ENCODE peak calls at places on chromosome 1, in nine cellular contexts. P is lower leg skin, W is kidney epithelial cell, Z is right atrium auricular region, L is MM.1S, S is fibroblast of lung, H is heart left ventricle, X is AG04449, J is neural progenitor cell. D is an unnamed sample.

GRCh38 chr1:1098656-1099425 is 17.0 kb downstream of the C1orf159 start:
- DNase-seq in P (no peak), W (no peak), Z (no peak), L (no peak), S (no peak), H (no peak), X (no peak), J (no peak), D (no peak)

GRCh38 chr1:27592191-27592590 is 11.8 kb downstream of the AHDC1 start:
- DNase-seq in P (no peak), W (no peak), Z (no peak), L (no peak), S (no peak), H (no peak), X (no peak), J (no peak), D (no peak)

GRCh38 chr1:76336951-76337371 is 262.4 kb downstream of the ST6GALNAC3 start:
- DNase-seq in P (peak), W (no peak), Z (no peak), L (no peak), S (peak), H (peak), X (peak), J (peak), D (peak)

GRCh38 chr1:235954306-235955283 is 87.9 kb upstream of the LYST start:
- DNase-seq in P (no peak), W (no peak), Z (no peak), L (peak), S (no peak), H (no peak), X (no peak), J (no peak), D (no peak)

GRCh38 chr1:176989023-176989422 is 175.5 kb downstream of the ASTN1 start:
- DNase-seq in P (no peak), W (no peak), Z (no peak), L (no peak), S (no peak), H (no peak), X (no peak), J (no peak), D (peak)

GRCh38 chr1:59523745-59524450 is 227.0 kb downstream of the FGGY start:
- DNase-seq in P (no peak), W (no peak), Z (no peak), L (no peak), S (no peak), H (no peak), X (no peak), J (no peak), D (no peak)

GRCh38 chr1:98661544-98662353 is at the start of gene SNX7:
- DNase-seq in P (peak), W (no peak), Z (peak), L (peak), S (peak), H (peak), X (no peak), J (peak), D (peak)

GRCh38 chr1:25458550-25459298 is 28.0 kb downstream of the MACO1 start:
- DNase-seq in P (no peak), W (no peak), Z (no peak), L (no peak), S (no peak), H (no peak), X (peak), J (no peak), D (no peak)

GRCh38 chr1:67479146-67479891 is 49.1 kb upstream of the SERBP1 start:
- DNase-seq in P (no peak), W (peak), Z (no peak), L (no peak), S (peak), H (peak), X (no peak), J (no peak), D (peak)

GRCh38 chr1:241716915-241717651 is 65.0 kb downstream of the WDR64 start:
- DNase-seq in P (no peak), W (no peak), Z (no peak), L (no peak), S (no peak), H (no peak), X (no peak), J (no peak), D (peak)

GRCh38 chr1:180918519-180918918 is 5.8 kb downstream of the KIAA1614 start:
- DNase-seq in P (no peak), W (no peak), Z (no peak), L (peak), S (no peak), H (no peak), X (no peak), J (no peak), D (no peak)

GRCh38 chr1:213154056-213154677 is 103.1 kb downstream of the RPS6KC1 start:
- DNase-seq in P (no peak), W (no peak), Z (no peak), L (no peak), S (no peak), H (no peak), X (no peak), J (no peak), D (no peak)

GRCh38 chr1:108082741-108083562 is 117.2 kb downstream of the SLC25A24 start:
- DNase-seq in P (no peak), W (no peak), Z (no peak), L (no peak), S (no peak), H (no peak), X (no peak), J (peak), D (no peak)

GRCh38 chr1:225919906-225920305 is 4.1 kb downstream of the PYCR2 start:
- DNase-seq in P (peak), W (peak), Z (peak), L (no peak), S (peak), H (peak), X (peak), J (no peak), D (peak)

GRCh38 chr1:219576931-219577330 is 36.0 kb downstream of the ZC3H11B start:
- DNase-seq in P (no peak), W (no peak), Z (no peak), L (no peak), S (no peak), H (no peak), X (no peak), J (no peak), D (no peak)

GRCh38 chr1:231776006-231776707 is 149.6 kb downstream of the DISC1 start:
- DNase-seq in P (no peak), W (peak), Z (no peak), L (no peak), S (peak), H (no peak), X (peak), J (no peak), D (peak)

GRCh38 chr1:12692967-12693782 is 22.7 kb upstream of the AADACL3 start:
- DNase-seq in P (no peak), W (no peak), Z (no peak), L (no peak), S (peak), H (no peak), X (no peak), J (no peak), D (peak)

GRCh38 chr1:23417570-23417969 is 7.0 kb downstream of the TCEA3 start:
- DNase-seq in P (no peak), W (no peak), Z (no peak), L (no peak), S (no peak), H (peak), X (no peak), J (no peak), D (no peak)

GRCh38 chr1:189269011-189269410 is 1208.7 kb downstream of the BRINP3 start:
- DNase-seq in P (no peak), W (no peak), Z (no peak), L (no peak), S (peak), H (no peak), X (no peak), J (peak), D (peak)

GRCh38 chr1:1160281-1160930 is 13.3 kb upstream of the TTLL10 start:
- DNase-seq in P (no peak), W (no peak), Z (no peak), L (no peak), S (no peak), H (no peak), X (no peak), J (no peak), D (no peak)

GRCh38 chr1:244755673-244756072 is 79.8 kb upstream of the COX20 start:
- DNase-seq in P (no peak), W (no peak), Z (no peak), L (no peak), S (no peak), H (no peak), X (no peak), J (no peak), D (no peak)

GRCh38 chr1:214438059-214438458 is 113.3 kb downstream of the PTPN14 start:
- DNase-seq in P (no peak), W (no peak), Z (no peak), L (no peak), S (no peak), H (no peak), X (no peak), J (no peak), D (no peak)

GRCh38 chr1:30879126-30879786 is 29.3 kb downstream of the SDC3 start:
- DNase-seq in P (no peak), W (no peak), Z (no peak), L (no peak), S (no peak), H (no peak), X (no peak), J (no peak), D (no peak)

GRCh38 chr1:185353124-185353523 is 36.1 kb upstream of the IVNS1ABP start:
- DNase-seq in P (no peak), W (no peak), Z (no peak), L (no peak), S (no peak), H (no peak), X (no peak), J (no peak), D (no peak)

GRCh38 chr1:147204080-147204479 is 21.1 kb downstream of the FMO5 start:
- DNase-seq in P (no peak), W (no peak), Z (no peak), L (no peak), S (no peak), H (no peak), X (no peak), J (no peak), D (no peak)

GRCh38 chr1:59885160-59885832 is 41.3 kb downstream of the CYP2J2 start:
- DNase-seq in P (no peak), W (no peak), Z (no peak), L (peak), S (no peak), H (no peak), X (no peak), J (no peak), D (no peak)

GRCh38 chr1:86703696-86704455 is 500 bp upstream of the SH3GLB1 start:
- DNase-seq in P (peak), W (no peak), Z (no peak), L (no peak), S (no peak), H (no peak), X (no peak), J (peak), D (no peak)

GRCh38 chr1:24507423-24507804 is 4.8 kb downstream of the RCAN3 start:
- DNase-seq in P (no peak), W (no peak), Z (no peak), L (no peak), S (no peak), H (no peak), X (no peak), J (no peak), D (no peak)

GRCh38 chr1:110210604-110211502 is 739 bp downstream of the KCNC4 start:
- DNase-seq in P (peak), W (no peak), Z (peak), L (peak), S (peak), H (peak), X (no peak), J (peak), D (peak)

GRCh38 chr1:22612657-22613056 is 23.8 kb upstream of the C1QA start:
- DNase-seq in P (no peak), W (no peak), Z (no peak), L (no peak), S (no peak), H (no peak), X (no peak), J (no peak), D (no peak)

GRCh38 chr1:152398812-152399698 is 15.0 kb downstream of the CRNN start:
- DNase-seq in P (no peak), W (no peak), Z (no peak), L (peak), S (no peak), H (no peak), X (no peak), J (no peak), D (peak)

GRCh38 chr1:201022178-201022823 is 1.2 kb downstream of the KIF21B start:
- DNase-seq in P (no peak), W (no peak), Z (no peak), L (no peak), S (no peak), H (no peak), X (no peak), J (no peak), D (no peak)
- H3K4me3 ChIP-seq in P (no peak), W (peak), Z (peak), L (peak), S (no peak), H (peak), X (peak), J (peak), D (no peak)

GRCh38 chr1:8359617-8360481 is 41.9 kb downstream of the SLC45A1 start:
- DNase-seq in P (no peak), W (no peak), Z (no peak), L (no peak), S (no peak), H (no peak), X (no peak), J (no peak), D (no peak)

GRCh38 chr1:8357329-8358101 is 39.6 kb downstream of the SLC45A1 start:
- DNase-seq in P (no peak), W (no peak), Z (no peak), L (no peak), S (no peak), H (peak), X (no peak), J (no peak), D (no peak)

GRCh38 chr1:8360493-8361197 is 42.7 kb downstream of the SLC45A1 start:
- DNase-seq in P (no peak), W (no peak), Z (no peak), L (no peak), S (no peak), H (no peak), X (no peak), J (no peak), D (no peak)

GRCh38 chr1:8358241-8358896 is 40.5 kb downstream of the SLC45A1 start:
- DNase-seq in P (no peak), W (no peak), Z (no peak), L (no peak), S (no peak), H (no peak), X (no peak), J (no peak), D (no peak)

GRCh38 chr1:8358897-8359616 is 41.1 kb downstream of the SLC45A1 start:
- DNase-seq in P (no peak), W (no peak), Z (no peak), L (no peak), S (no peak), H (peak), X (no peak), J (no peak), D (no peak)
- TF ChIP-seq CTCF in P (no peak), W (no peak), Z (no peak), L (no peak), S (no peak), H (no peak), X (no peak), J (no peak), D (no peak)

GRCh38 chr1:156062189-156062588 is 1.2 kb downstream of the RAB25 start:
- DNase-seq in P (no peak), W (no peak), Z (no peak), L (no peak), S (no peak), H (no peak), X (no peak), J (no peak), D (no peak)

GRCh38 chr1:156064615-156065014 is 3.7 kb downstream of the RAB25 start:
- DNase-seq in P (no peak), W (no peak), Z (no peak), L (no peak), S (no peak), H (no peak), X (no peak), J (no peak), D (no peak)

GRCh38 chr1:156065212-156065611 is 4.3 kb downstream of the RAB25 start:
- DNase-seq in P (no peak), W (no peak), Z (no peak), L (no peak), S (no peak), H (no peak), X (no peak), J (no peak), D (no peak)

GRCh38 chr1:156063997-156064285 is 3.0 kb downstream of the RAB25 start:
- DNase-seq in P (no peak), W (no peak), Z (no peak), L (no peak), S (peak), H (no peak), X (no peak), J (peak), D (no peak)

GRCh38 chr1:156060937-156061636 is at the start of gene RAB25:
- DNase-seq in P (peak), W (no peak), Z (no peak), L (no peak), S (no peak), H (no peak), X (no peak), J (peak), D (no peak)
- H3K4me3 ChIP-seq in P (peak), W (peak), Z (no peak), L (no peak), S (no peak), H (no peak), X (no peak), J (peak), D (no peak)

GRCh38 chr1:31980835-31981782 is 32.6 kb upstream of the KHDRBS1 start:
- DNase-seq in P (no peak), W (no peak), Z (no peak), L (peak), S (no peak), H (no peak), X (no peak), J (no peak), D (no peak)

GRCh38 chr1:31976401-31976800 is 37.3 kb upstream of the KHDRBS1 start:
- DNase-seq in P (no peak), W (no peak), Z (no peak), L (no peak), S (no peak), H (no peak), X (no peak), J (no peak), D (peak)

GRCh38 chr1:31978853-31979400 is 34.7 kb upstream of the KHDRBS1 start:
- DNase-seq in P (no peak), W (no peak), Z (no peak), L (no peak), S (no peak), H (no peak), X (no peak), J (peak), D (no peak)

GRCh38 chr1:31981976-31982375 is 31.7 kb upstream of the KHDRBS1 start:
- DNase-seq in P (no peak), W (no peak), Z (no peak), L (peak), S (no peak), H (no peak), X (no peak), J (no peak), D (no peak)

DNA sequence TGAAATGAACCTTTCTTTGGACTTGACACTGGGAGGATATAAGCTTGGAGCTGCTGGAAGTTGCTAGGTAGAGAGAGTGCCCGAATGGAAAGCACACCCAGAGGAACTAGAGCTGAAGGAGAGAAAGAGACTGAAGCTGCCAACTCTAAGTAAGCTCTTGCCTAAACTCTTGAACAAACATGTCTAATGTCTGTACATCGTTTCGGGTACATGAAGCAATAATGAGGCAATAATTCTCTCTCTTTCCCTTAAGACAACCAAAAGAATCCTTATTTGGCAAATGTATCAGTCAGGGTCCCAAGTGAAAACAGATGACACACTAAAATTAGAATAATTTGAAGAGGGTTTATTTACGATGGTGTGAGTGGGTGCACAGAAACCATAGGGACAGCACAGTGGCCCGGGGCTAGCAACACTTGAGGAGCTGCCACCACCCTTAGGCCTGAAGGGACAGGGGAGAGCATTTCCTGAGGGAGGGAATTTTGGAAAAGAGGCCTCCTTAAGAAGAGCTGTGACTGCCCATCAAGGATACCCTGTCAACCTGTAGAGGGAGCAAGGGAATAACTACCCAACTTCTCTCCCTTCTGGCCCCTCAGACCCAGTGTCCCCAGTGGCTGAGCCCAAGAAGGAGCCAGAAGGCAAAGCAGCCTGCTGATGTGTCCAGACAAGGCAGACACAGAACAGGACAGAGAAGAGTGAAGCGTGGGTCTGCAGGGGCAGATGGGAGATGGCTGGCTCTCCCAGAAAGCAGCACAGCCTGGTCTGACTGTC is 36.1 kb upstream of the KHDRBS1 start:
- DNase-seq in P (no peak), W (no peak), Z (no peak), L (peak), S (peak), H (no peak), X (peak), J (peak), D (peak)
- TF ChIP-seq CTCF in P (no peak), W (peak), Z (peak), L (peak), S (peak), H (no peak), X (peak), J (peak), D (peak)

GRCh38 chr1:10539411-10540043 is 64.8 kb downstream of the PEX14 start:
- DNase-seq in P (no peak), W (no peak), Z (no peak), L (no peak), S (peak), H (no peak), X (no peak), J (no peak), D (peak)

GRCh38 chr1:10534519-10534918 is 59.8 kb downstream of the PEX14 start:
- DNase-seq in P (no peak), W (no peak), Z (no peak), L (no peak), S (no peak), H (no peak), X (no peak), J (no peak), D (no peak)

GRCh38 chr1:10537082-10537766 is 62.5 kb downstream of the PEX14 start:
- DNase-seq in P (no peak), W (no peak), Z (no peak), L (no peak), S (no peak), H (no peak), X (no peak), J (no peak), D (no peak)

GRCh38 chr1:10538608-10539355 is 64.0 kb downstream of the PEX14 start:
- DNase-seq in P (no peak), W (no peak), Z (no peak), L (no peak), S (peak), H (no peak), X (no peak), J (no peak), D (peak)

DNA sequence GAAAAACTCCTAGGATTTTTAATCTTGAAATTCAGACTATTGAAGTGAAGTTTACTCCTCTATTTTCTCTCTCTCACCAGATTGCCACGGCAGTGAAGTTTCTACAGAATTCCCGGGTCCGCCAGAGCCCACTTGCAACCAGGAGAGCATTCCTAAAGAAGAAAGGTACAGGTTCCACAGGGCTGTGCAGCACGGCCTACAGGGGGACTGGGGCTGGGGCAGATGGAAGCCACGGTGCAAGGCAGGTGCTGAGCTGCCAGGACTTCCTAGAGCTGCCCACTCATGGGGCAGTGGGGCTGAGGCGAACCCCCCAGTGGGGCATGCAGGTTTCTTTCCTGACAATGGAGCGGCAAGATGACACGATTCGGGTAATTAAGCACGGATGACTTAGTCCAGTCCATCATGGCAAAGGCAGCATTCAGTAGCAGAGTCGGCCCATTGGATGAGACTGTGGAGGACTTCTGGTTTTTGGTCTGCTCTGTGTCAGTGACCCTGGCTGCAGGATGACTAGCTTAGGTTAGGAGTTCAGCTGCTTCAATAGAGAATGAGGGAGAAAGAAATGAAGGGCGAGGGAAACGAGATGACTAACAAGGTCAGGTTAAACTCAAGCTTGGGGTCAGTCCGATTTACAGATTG is 61.5 kb downstream of the PEX14 start:
- DNase-seq in P (no peak), W (no peak), Z (no peak), L (no peak), S (no peak), H (no peak), X (no peak), J (no peak), D (no peak)
- H3K4me3 ChIP-seq in P (no peak), W (no peak), Z (no peak), L (no peak), S (no peak), H (no peak), X (no peak), J (no peak), D (no peak)